ENCODE peak calls at places on chromosomes 4 and X, in five cellular contexts. One of them, this sample, is unnamed.

GRCh38 chr4:124710253-124710849 is 2.2 kb downstream of the ANKRD50 start:
- DNase-seq in stimulated activated CD8-positive, alpha-beta memory T cell treated with anti-CD3 and anti-CD28 coated beads, Interleukin-15, amount 100 ng/mL, for 24 hours: no peak
- DNase-seq in sigmoid colon: no peak
- DNase-seq in A549: no peak
- DNase-seq in H9: no peak
- DNase-seq in this sample: peak; percentile 51

GRCh38 chr4:14856927-14857220 is 145.4 kb upstream of the CPEB2 start:
- DNase-seq in stimulated activated CD8-positive, alpha-beta memory T cell treated with anti-CD3 and anti-CD28 coated beads, Interleukin-15, amount 100 ng/mL, for 24 hours: no peak
- DNase-seq in sigmoid colon: no peak
- DNase-seq in A549: no peak
- DNase-seq in H9: no peak
- DNase-seq in this sample: no peak

GRCh38 chr4:75248770-75249467 is 265.3 kb downstream of the RCHY1 start:
- DNase-seq in stimulated activated CD8-positive, alpha-beta memory T cell treated with anti-CD3 and anti-CD28 coated beads, Interleukin-15, amount 100 ng/mL, for 24 hours: no peak
- DNase-seq in sigmoid colon: no peak
- DNase-seq in A549: no peak
- DNase-seq in H9: no peak
- DNase-seq in this sample: no peak

GRCh38 chr4:152713951-152714705 is 34.3 kb upstream of the TMEM154 start:
- DNase-seq in stimulated activated CD8-positive, alpha-beta memory T cell treated with anti-CD3 and anti-CD28 coated beads, Interleukin-15, amount 100 ng/mL, for 24 hours: no peak
- DNase-seq in sigmoid colon: no peak
- DNase-seq in A549: no peak
- DNase-seq in H9: no peak
- DNase-seq in this sample: peak; percentile 12

GRCh38 chr4:20326977-20327376 is 75.3 kb downstream of the SLIT2 start:
- DNase-seq in stimulated activated CD8-positive, alpha-beta memory T cell treated with anti-CD3 and anti-CD28 coated beads, Interleukin-15, amount 100 ng/mL, for 24 hours: no peak
- DNase-seq in sigmoid colon: no peak
- DNase-seq in A549: no peak
- DNase-seq in H9: no peak
- DNase-seq in this sample: no peak

GRCh38 chrX:3094261-3094660 is 53.0 kb downstream of the ARSF start:
- DNase-seq in stimulated activated CD8-positive, alpha-beta memory T cell treated with anti-CD3 and anti-CD28 coated beads, Interleukin-15, amount 100 ng/mL, for 24 hours: no peak
- DNase-seq in sigmoid colon: no peak
- DNase-seq in A549: peak; percentile 2
- DNase-seq in H9: no peak
- DNase-seq in this sample: peak; percentile 52

GRCh38 chr4:137705171-137705783 is 173.0 kb upstream of the PCDH18 start:
- DNase-seq in stimulated activated CD8-positive, alpha-beta memory T cell treated with anti-CD3 and anti-CD28 coated beads, Interleukin-15, amount 100 ng/mL, for 24 hours: no peak
- DNase-seq in sigmoid colon: no peak
- DNase-seq in A549: no peak
- DNase-seq in H9: no peak
- DNase-seq in this sample: no peak

GRCh38 chr4:95761441-95761840 is 78.5 kb upstream of the PDHA2 start:
- DNase-seq in stimulated activated CD8-positive, alpha-beta memory T cell treated with anti-CD3 and anti-CD28 coated beads, Interleukin-15, amount 100 ng/mL, for 24 hours: no peak
- DNase-seq in sigmoid colon: no peak
- DNase-seq in A549: no peak
- DNase-seq in H9: no peak
- DNase-seq in this sample: no peak

GRCh38 chr4:123248260-123248659 is 148.3 kb upstream of the SPRY1 start:
- DNase-seq in stimulated activated CD8-positive, alpha-beta memory T cell treated with anti-CD3 and anti-CD28 coated beads, Interleukin-15, amount 100 ng/mL, for 24 hours: no peak
- DNase-seq in sigmoid colon: no peak
- DNase-seq in A549: no peak
- DNase-seq in H9: no peak
- DNase-seq in this sample: no peak

GRCh38 chr4:142092941-142093340 is 456.6 kb downstream of the IL15 start:
- DNase-seq in stimulated activated CD8-positive, alpha-beta memory T cell treated with anti-CD3 and anti-CD28 coated beads, Interleukin-15, amount 100 ng/mL, for 24 hours: no peak
- DNase-seq in sigmoid colon: no peak
- DNase-seq in A549: no peak
- DNase-seq in H9: no peak
- DNase-seq in this sample: no peak

GRCh38 chr4:95105112-95105511 is 347.4 kb downstream of the BMPR1B start:
- DNase-seq in stimulated activated CD8-positive, alpha-beta memory T cell treated with anti-CD3 and anti-CD28 coated beads, Interleukin-15, amount 100 ng/mL, for 24 hours: no peak
- DNase-seq in sigmoid colon: no peak
- DNase-seq in A549: no peak
- DNase-seq in H9: no peak
- DNase-seq in this sample: no peak

GRCh38 chr4:155073852-155074251 is 134.6 kb upstream of the NPY2R start:
- DNase-seq in stimulated activated CD8-positive, alpha-beta memory T cell treated with anti-CD3 and anti-CD28 coated beads, Interleukin-15, amount 100 ng/mL, for 24 hours: no peak
- DNase-seq in sigmoid colon: no peak
- DNase-seq in A549: no peak
- DNase-seq in H9: no peak
- DNase-seq in this sample: no peak

GRCh38 chrX:120120223-120120622 is 4.5 kb upstream of the RHOXF1 start:
- DNase-seq in stimulated activated CD8-positive, alpha-beta memory T cell treated with anti-CD3 and anti-CD28 coated beads, Interleukin-15, amount 100 ng/mL, for 24 hours: no peak
- DNase-seq in sigmoid colon: no peak
- DNase-seq in A549: no peak
- DNase-seq in H9: no peak
- DNase-seq in this sample: no peak

GRCh38 chr4:137993232-137993631 is 248.9 kb downstream of the SLC7A11 start:
- DNase-seq in stimulated activated CD8-positive, alpha-beta memory T cell treated with anti-CD3 and anti-CD28 coated beads, Interleukin-15, amount 100 ng/mL, for 24 hours: no peak
- DNase-seq in sigmoid colon: no peak
- DNase-seq in A549: no peak
- DNase-seq in H9: no peak
- DNase-seq in this sample: no peak

This sample was measured in endodermal cell.